ENCODE peak calls at places on chromosomes 7 and 10, in ten cellular contexts. F is choroid plexus epithelial cell, W is astrocyte of the cerebellum, X is HCT116, Y is kidney epithelial cell, U is mammary epithelial cell, M is thyroid gland, I is ovary, K is pancreas, Z is fibroblast of lung. G is an unnamed sample.

GRCh38 chr10:62858364-62858763 is 42.2 kb upstream of the EGR2 start:
- DNase-seq in I (no peak), K (no peak), Z (peak; percentile 86), U (no peak), F (peak; percentile 36), Y (no peak), M (peak; percentile 3), W (peak; percentile 13), X (peak; percentile 6), G (no peak)

GRCh38 chr7:137816696-137817320 is 30.0 kb downstream of the DGKI start:
- DNase-seq in U (no peak), M (no peak), K (no peak), Y (no peak), X (no peak), Z (no peak), W (no peak), F (peak; percentile 47), I (no peak), G (no peak)

GRCh38 chr10:102230861-102231356 is 4.8 kb downstream of the ELOVL3 start:
- DNase-seq in Y (no peak), X (peak; percentile 31), M (peak; percentile 34), Z (no peak), K (peak; percentile 86), W (no peak), U (no peak), I (no peak), F (peak; percentile 51), G (no peak)

GRCh38 chr10:6751363-6751762 is 171.3 kb upstream of the PRKCQ start:
- DNase-seq in K (no peak), Y (no peak), W (no peak), F (no peak), X (no peak), I (no peak), U (no peak), M (no peak), Z (no peak), G (no peak)

GRCh38 chr7:120043250-120043649 is 229.7 kb upstream of the KCND2 start:
- DNase-seq in Y (no peak), K (no peak), F (peak; percentile 80), M (no peak), X (no peak), Z (peak; percentile 41), I (no peak), U (no peak), W (peak; percentile 88), G (no peak)

GRCh38 chr10:17007836-17008235 is 121.8 kb downstream of the CUBN start:
- DNase-seq in M (peak; percentile 37), F (no peak), K (no peak), U (no peak), W (no peak), Z (no peak), Y (no peak), X (no peak), I (no peak), G (no peak)

GRCh38 chr10:44352316-44353127 is 32.4 kb downstream of the CXCL12 start:
- DNase-seq in I (no peak), Y (no peak), Z (peak; percentile 66), X (no peak), U (no peak), K (peak; percentile 92), M (no peak), F (peak; percentile 44), W (no peak), G (no peak)

GRCh38 chr10:117980755-117981525 is 65.8 kb downstream of the RAB11FIP2 start:
- DNase-seq in K (no peak), U (peak; percentile 3), I (no peak), X (no peak), F (no peak), W (no peak), Z (peak; percentile 2), M (no peak), Y (no peak), G (no peak)

GRCh38 chr10:103145860-103146466 is 47.1 kb downstream of the NT5C2 start:
- DNase-seq in F (peak; percentile 95), U (peak; percentile 45), Z (peak; percentile 86), X (peak; percentile 51), W (peak; percentile 55), Y (no peak), K (no peak), M (peak; percentile 75), I (peak; percentile 90), G (no peak)

GRCh38 chr7:102468416-102469350 is 3.9 kb downstream of the LRWD1 start:
- DNase-seq in I (peak; percentile 41), F (no peak), Z (no peak), K (peak; percentile 79), M (no peak), U (no peak), W (no peak), X (no peak), Y (no peak), G (no peak)

GRCh38 chr10:92640110-92640509 is 47.2 kb downstream of the KIF11 start:
- DNase-seq in K (no peak), F (peak; percentile 80), X (peak; percentile 8), W (peak; percentile 53), U (peak; percentile 8), M (no peak), I (no peak), Z (peak; percentile 65), Y (no peak), G (no peak)

GRCh38 chr10:48444266-48444665 is 137.8 kb downstream of the MAPK8 start:
- DNase-seq in F (peak; percentile 77), Z (peak; percentile 27), K (no peak), Y (no peak), M (peak; percentile 60), W (peak; percentile 42), X (peak; percentile 12), I (no peak), U (peak; percentile 33), G (no peak)

GRCh38 chr10:132164801-132165278 is 21.9 kb upstream of the DPYSL4 start:
- DNase-seq in U (no peak), I (no peak), Z (no peak), F (no peak), W (no peak), Y (no peak), K (peak; percentile 55), X (no peak), M (no peak), G (no peak)

DNA sequence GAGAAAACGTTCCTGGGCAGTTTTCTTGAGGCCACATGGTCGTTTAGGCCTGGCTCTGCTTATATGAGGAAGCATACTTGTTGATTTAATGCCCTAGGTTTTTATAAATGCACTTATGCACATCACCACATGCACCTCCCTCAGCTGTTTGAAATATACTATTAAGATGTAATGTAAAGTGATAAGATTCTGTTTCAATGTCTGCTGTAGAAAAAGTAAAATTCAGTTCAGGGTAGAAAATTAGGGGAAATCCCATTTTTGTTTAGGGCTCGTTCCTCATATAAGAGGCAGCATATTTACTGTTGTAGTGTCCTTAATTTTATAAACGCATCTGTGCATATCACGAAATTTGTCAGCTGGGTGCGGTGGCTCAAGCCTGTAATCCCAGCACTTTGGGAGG is 7.8 kb upstream of the CAMK1D start:
- DNase-seq in K (no peak), X (no peak), Z (no peak), I (no peak), M (no peak), Y (no peak), F (no peak), U (no peak), W (no peak), G (no peak)
- H3K4me3 ChIP-seq in K (no peak overlapping the region), X (no peak overlapping the region), Z (no peak overlapping the region), I (no peak overlapping the region), M (no peak overlapping the region), Y (no peak overlapping the region), F (no peak overlapping the region), U (no peak overlapping the region), W (no peak overlapping the region), G (no peak overlapping the region)

DNA sequence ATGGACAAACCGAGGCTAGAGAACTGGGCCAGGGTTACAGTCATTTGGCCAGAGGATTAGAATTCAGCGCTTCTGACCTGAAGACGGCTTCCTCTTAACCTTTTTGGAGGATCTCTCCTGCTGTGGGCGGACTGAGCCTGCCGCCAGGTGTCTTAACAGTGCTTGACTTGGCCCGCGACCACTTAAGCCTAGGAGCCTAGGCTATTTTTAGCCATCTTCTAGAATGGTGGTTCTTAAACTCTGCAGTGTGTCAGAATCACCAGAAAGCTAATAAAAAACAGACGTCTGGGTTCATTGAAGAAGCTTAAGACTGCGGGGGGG is 722 bp downstream of the MDH2 start:
- DNase-seq in M (peak; percentile 76), F (no peak), U (no peak), K (no peak), W (no peak), Z (no peak), Y (no peak), I (no peak), X (no peak), G (no peak)
- TF ChIP-seq CTCF in M (peak; percentile 19), F (peak; percentile 32), U (peak; percentile 14), K (no peak), W (peak; percentile 5), Z (no peak), Y (peak; percentile 26), I (no peak), X (no peak), G (no peak)

GRCh38 chr7:151283302-151283701 is 34.8 kb upstream of the SMARCD3 start:
- DNase-seq in K (no peak), U (no peak), X (no peak), Z (no peak), F (no peak), W (no peak), M (no peak), I (no peak), Y (no peak), G (no peak)

GRCh38 chr7:151280388-151281019 is 32.0 kb upstream of the SMARCD3 start:
- DNase-seq in U (no peak), I (no peak), Y (no peak), M (no peak), K (no peak), Z (no peak), X (no peak), W (no peak), F (no peak), G (no peak)

GRCh38 chr7:151279868-151280267 is 31.4 kb upstream of the SMARCD3 start:
- DNase-seq in X (no peak), Z (no peak), U (no peak), K (no peak), Y (no peak), W (no peak), I (no peak), M (no peak), F (no peak), G (no peak)

GRCh38 chr7:151281686-151282085 is 33.2 kb upstream of the SMARCD3 start:
- DNase-seq in W (no peak), M (no peak), Z (no peak), Y (no peak), U (no peak), F (no peak), I (no peak), X (no peak), K (no peak), G (no peak)

GRCh38 chr7:151282111-151282510 is 33.6 kb upstream of the SMARCD3 start:
- DNase-seq in I (no peak), Z (no peak), K (no peak), X (no peak), W (no peak), M (no peak), Y (no peak), F (no peak), U (no peak), G (no peak)
- H3K4me3 ChIP-seq in I (no peak overlapping the region), Z (no peak overlapping the region), K (no peak overlapping the region), X (no peak overlapping the region), W (no peak overlapping the region), M (no peak overlapping the region), Y (no peak overlapping the region), F (no peak overlapping the region), U (no peak overlapping the region), G (no peak overlapping the region)

DNA sequence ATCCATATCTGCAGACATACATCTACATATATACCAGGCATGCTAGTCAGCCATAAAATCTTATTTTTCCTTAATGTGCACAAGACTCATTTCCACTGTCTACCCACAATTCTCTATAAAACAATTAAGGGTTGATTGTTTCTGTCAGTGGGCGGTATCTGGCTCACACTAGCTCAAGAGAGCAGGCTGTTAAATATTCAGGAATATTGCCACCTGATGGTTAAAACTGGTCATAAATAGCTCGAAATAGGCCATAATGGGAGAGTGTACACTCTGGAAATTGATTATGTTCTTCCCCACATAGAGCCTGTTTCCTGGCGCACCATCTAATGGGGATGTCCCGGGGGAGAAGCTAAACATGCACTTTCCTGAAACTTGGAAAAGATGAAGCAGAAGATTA is 620.6 kb upstream of the ANKRD30A start:
- DNase-seq in K (no peak), Z (no peak), Y (no peak), I (no peak), F (peak; percentile 42), X (no peak), W (no peak), M (no peak), U (peak; percentile 28), G (no peak)
- TF ChIP-seq CTCF in K (no peak), Z (no peak), Y (no peak), I (no peak), F (peak; percentile 35), X (no peak), W (peak; percentile 14), M (peak; percentile 8), U (peak; percentile 28), G (no peak)

G was measured in GM12864.